ENCODE peak calls at places on chromosome 21, in five cellular contexts. F, Q, B, N and S are unnamed samples.
A peak's percentile ranks its signal among the peaks of the same experiment; 100 is the strongest.

GRCh38 chr21:33854604-33855003 is 61.0 kb downstream of the ATP5PO start:
- DNase-seq in F (no peak), Q (no peak), B (no peak), N (no peak), S (no peak)

GRCh38 chr21:26570203-26570602 is 2.9 kb downstream of the CYYR1 start:
- DNase-seq in F (no peak), Q (no peak), B (no peak), N (no peak), S (no peak)

GRCh38 chr21:45054162-45054926 is 20.0 kb upstream of the ADARB1 start:
- DNase-seq in F (no peak), Q (no peak), B (no peak), N (no peak), S (no peak)

GRCh38 chr21:44913425-44914175 is 7.1 kb downstream of the ITGB2 start:
- DNase-seq in F (no peak), Q (no peak), B (no peak), N (no peak), S (no peak)

GRCh38 chr21:26136686-26137085 is 33.9 kb downstream of the APP start:
- DNase-seq in F (peak; percentile 43), Q (no peak), B (no peak), N (no peak), S (no peak)

GRCh38 chr21:25834376-25834775 is 99.6 kb downstream of the GABPA start:
- DNase-seq in F (no peak), Q (no peak), B (no peak), N (no peak), S (no peak)

GRCh38 chr21:33729631-33730030 is 87.3 kb downstream of the ITSN1 start:
- DNase-seq in F (no peak), Q (no peak), B (no peak), N (no peak), S (no peak)

GRCh38 chr21:35602811-35603210 is 457.5 kb downstream of the SETD4 start:
- DNase-seq in F (no peak), Q (no peak), B (no peak), N (no peak), S (no peak)

GRCh38 chr21:16302851-16303282 is 573.1 kb downstream of the USP25 start:
- DNase-seq in F (no peak), Q (peak; percentile 64), B (no peak), N (no peak), S (no peak)

GRCh38 chr21:33399821-33400220 is 3.4 kb upstream of the IFNGR2 start:
- DNase-seq in F (no peak), Q (no peak), B (no peak), N (no peak), S (no peak)

GRCh38 chr21:42221581-42222345 is 2.8 kb downstream of the ABCG1 start:
- DNase-seq in F (no peak), Q (no peak), B (no peak), N (no peak), S (no peak)

GRCh38 chr21:16180613-16181012 is 450.8 kb downstream of the USP25 start:
- DNase-seq in F (no peak), Q (no peak), B (no peak), N (no peak), S (no peak)

GRCh38 chr21:30340714-30341573 is 3.5 kb upstream of the KRTAP27-1 start:
- DNase-seq in F (peak; percentile 4), Q (peak; percentile 20), B (no peak), N (no peak), S (no peak)

GRCh38 chr21:34890258-34890723 is 158.8 kb downstream of the RUNX1 start:
- DNase-seq in F (no peak), Q (no peak), B (no peak), N (no peak), S (no peak)

GRCh38 chr21:27275294-27275927 is 308.5 kb upstream of the ADAMTS5 start:
- DNase-seq in F (no peak), Q (peak; percentile 91), B (no peak), N (no peak), S (no peak)

GRCh38 chr21:27219068-27219467 is 252.2 kb upstream of the ADAMTS5 start:
- DNase-seq in F (no peak), Q (peak; percentile 75), B (no peak), N (no peak), S (no peak)

GRCh38 chr21:25885405-25885804 is 150.6 kb downstream of the GABPA start:
- DNase-seq in F (no peak), Q (no peak), B (no peak), N (no peak), S (no peak)

GRCh38 chr21:42545745-42546144 is 32.1 kb downstream of the SLC37A1 start:
- DNase-seq in F (no peak), Q (no peak), B (no peak), N (no peak), S (no peak)

GRCh38 chr21:25421327-25422028 is 185.8 kb downstream of the MRPL39 start:
- DNase-seq in F (peak; percentile 33), Q (peak; percentile 33), B (no peak), N (no peak), S (no peak)

DNA sequence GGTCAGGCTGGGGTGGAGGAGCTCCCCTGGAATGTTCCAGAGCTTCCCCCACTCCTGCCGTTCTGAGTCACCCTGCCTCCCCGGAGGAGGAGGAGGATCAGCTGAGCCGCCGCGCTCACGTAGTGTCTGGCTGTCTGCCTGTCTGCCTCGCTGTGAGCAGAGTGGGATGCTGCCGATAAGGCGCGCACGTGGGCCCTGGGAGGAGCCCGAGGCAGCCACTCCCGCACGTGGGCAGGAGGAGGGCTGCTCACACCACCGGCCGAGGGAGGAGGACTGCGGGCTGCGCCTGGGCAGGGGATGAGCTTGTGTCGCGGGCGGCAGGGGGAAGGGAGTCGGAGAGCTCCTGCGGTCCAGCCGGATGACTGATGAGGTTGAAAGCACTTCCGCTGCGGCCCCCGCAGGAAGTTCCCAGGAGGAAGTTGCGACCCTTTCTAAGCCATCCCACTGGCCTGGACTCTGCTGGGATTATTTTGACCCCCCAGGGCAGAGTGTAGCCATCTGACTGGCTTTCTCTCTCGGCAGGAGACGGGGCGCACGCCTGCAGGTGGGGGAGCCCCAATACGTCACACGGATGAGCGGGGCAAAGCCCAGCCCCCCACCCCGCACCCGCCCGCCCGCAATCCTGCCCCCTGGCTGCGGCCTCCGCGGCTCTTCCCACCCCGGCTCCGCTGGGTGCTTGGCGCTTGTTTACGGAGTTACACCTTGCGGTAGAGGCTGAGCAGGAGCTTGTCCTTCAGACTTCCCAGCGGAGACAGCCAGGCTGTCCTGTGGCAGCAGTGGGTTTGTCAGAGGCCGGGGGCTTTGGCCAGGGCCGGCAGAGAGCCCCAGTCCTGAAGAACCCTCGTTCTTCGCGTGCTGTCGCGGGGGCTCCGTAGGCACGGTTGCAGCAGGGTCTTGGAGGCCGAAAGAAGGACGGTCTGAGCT is 9.8 kb downstream of the PDXK start:
- DNase-seq in F (peak; percentile 91), Q (peak; percentile 97), B (peak; percentile 85), N (peak; percentile 94), S (peak; percentile 89)
- TF ChIP-seq CTCF in F (no peak), Q (no peak), B (peak; percentile 64), N (peak; percentile 54), S (peak; percentile 56)

GRCh38 chr21:37072988-37073416 is at the start of the genes PIGP and TTC3:
- DNase-seq in F (peak; percentile 99), Q (peak; percentile 92), B (peak; percentile 94), N (peak; percentile 98), S (peak; percentile 99)

GRCh38 chr21:37071561-37072238 is 1.2 kb downstream of the PIGP start:
- DNase-seq in F (peak; percentile 11), Q (peak; percentile 87), B (no peak), N (peak; percentile 47), S (no peak)

GRCh38 chr21:37073417-37074194 is 552 bp downstream of the TTC3 start:
- DNase-seq in F (peak; percentile 49), Q (peak; percentile 45), B (peak; percentile 54), N (peak; percentile 68), S (peak; percentile 63)

GRCh38 chr21:37074195-37074510 is 1.1 kb downstream of the TTC3 start:
- DNase-seq in F (no peak), Q (no peak), B (no peak), N (peak; percentile 27), S (no peak)

DNA sequence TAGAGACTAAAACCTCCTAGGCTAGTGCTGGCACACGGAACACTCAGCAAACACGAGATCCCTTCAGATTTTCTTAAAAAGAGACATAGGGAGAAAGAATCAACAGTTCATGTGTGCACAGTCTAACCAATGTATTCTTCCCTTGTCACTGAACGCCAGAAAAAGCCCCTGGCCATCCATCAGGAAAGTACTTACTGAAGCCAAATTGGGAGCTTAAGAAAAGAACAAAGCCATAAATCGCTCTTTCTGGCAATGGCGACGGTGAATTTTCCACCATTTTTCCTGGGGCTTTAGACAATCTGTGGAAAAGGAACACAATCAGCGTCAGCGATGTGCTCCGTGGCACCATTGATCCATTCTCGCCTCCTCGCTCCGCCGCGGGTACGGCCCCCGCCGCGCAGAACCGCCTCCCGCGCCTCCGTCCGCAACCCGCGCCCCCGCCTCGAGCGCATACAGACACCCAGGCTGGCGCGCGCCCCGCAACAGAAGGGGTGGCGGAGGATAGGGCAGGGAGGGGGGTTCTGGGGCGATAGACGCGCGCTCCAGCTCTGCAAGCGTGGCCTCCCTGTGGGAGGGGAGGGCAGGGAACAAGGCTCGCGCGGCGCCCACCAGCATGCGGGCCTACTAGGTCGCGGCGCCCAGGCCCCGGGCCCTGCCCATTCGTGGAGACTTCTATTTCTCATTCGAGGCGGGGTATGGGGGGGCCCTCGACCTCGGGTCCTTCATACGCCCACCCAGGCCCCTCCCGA is 458 bp downstream of the PIGP start:
- DNase-seq in F (peak; percentile 10), Q (peak; percentile 85), B (peak; percentile 86), N (peak; percentile 88), S (no peak)
- TF ChIP-seq CTCF in F (no peak), Q (no peak), B (no peak), N (no peak), S (no peak)

DNA sequence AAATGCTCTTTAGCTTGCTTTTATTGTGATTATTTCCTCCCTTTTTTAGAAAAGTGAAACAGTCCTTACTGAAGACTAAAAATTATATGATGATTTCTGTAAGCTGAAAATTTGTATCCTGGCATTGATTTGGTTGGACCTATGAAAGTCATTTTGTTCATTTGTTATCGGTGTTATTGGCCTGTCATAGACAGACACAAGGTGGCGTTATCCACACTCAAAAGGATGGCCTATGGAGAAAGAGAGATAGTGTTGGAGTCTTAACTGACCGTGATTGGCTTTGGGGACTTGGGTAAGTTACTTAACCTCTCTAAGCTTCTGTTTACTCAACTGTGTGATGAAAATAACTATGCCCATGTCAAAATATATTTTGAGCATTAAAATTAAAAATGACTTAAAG is 203.6 kb upstream of the CHODL start:
- DNase-seq in F (peak; percentile 1), Q (no peak), B (no peak), N (no peak), S (no peak)
- TF ChIP-seq CTCF in F (peak; percentile 21), Q (peak; percentile 11), B (no peak), N (peak; percentile 43), S (no peak)

DNA sequence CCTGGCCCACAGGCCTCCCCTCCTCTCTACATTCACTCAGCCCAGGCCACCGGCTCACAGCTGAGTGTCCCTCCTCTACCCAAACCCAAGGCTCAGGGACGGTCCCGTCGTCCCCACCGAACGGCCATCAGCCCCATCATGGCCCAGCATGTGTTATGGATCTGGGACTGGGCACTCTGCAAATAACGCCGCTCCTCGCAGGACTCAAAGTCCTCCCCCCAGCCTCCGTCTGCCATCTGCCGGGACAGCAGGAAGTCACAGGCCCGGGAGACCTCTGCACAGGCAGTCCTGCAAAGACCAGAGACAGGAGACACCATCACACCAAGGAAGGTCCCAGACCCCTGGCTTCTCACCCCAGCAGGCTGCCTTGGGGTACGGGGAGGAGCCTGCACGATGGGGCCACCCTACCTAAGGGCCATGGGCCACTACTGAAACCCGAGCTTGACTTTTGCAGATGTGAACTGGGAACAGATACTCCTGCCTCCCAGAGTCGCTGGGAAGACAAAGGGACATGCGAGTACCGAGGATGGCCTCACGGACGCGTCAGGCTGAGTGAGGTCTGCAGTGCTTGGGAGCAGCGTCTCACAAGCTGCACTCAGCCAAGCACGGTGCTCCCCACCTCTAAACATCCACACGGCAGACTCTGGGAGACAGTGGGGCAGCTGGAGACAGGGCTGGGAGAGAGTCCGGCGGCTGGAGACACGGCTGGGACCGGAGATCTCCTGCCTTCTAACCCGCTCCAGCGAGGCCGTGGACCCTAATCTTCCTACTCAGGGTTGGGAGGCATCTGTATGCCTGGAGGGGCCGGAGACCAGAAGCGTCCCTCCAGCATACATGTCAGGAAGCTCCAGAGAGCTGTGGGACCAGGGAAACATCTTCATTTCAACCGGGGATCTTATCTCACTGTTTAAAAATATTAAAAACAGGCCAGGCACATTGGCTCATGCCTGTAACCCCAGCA is 10.4 kb upstream of the SPATC1L start:
- DNase-seq in F (no peak), Q (no peak), B (peak; percentile 2), N (no peak), S (no peak)
- TF ChIP-seq CTCF in F (no peak), Q (no peak), B (no peak), N (no peak), S (no peak)